ENCODE peak calls at places on chromosomes 3 and 15, in six cellular contexts. G, U, H, M, B and O are unnamed samples.

GRCh38 chr15:94083467-94083991 is 147.8 kb upstream of the MCTP2 start:
- DNase-seq in U (no peak), M (no peak), B (no peak), H (no peak), G (no peak), O (no peak)

GRCh38 chr15:77859491-77860060 is 217.9 kb downstream of the TBC1D2B start:
- DNase-seq in B (no peak), G (no peak), M (peak; percentile 85), H (no peak), U (peak; percentile 22), O (no peak)

GRCh38 chr3:196144383-196145105 is 62.7 kb upstream of the TFRC start:
- DNase-seq in G (no peak), M (no peak), H (no peak), B (peak; percentile 11), U (no peak), O (no peak)

GRCh38 chr15:62254137-62254934 is 89.3 kb upstream of the C2CD4B start:
- DNase-seq in M (peak; percentile 87), B (peak; percentile 8), H (peak; percentile 55), U (peak; percentile 77), G (peak; percentile 46), O (no peak)

GRCh38 chr3:44065311-44065710 is 176.4 kb upstream of the TOPAZ1 start:
- DNase-seq in H (no peak), G (no peak), B (no peak), U (no peak), M (no peak), O (no peak)

GRCh38 chr3:126202281-126203079 is 22.1 kb upstream of the ALDH1L1 start:
- DNase-seq in B (no peak), G (no peak), H (no peak), U (no peak), M (no peak), O (no peak)

GRCh38 chr15:63491979-63492378 is 12.4 kb upstream of the USP3 start:
- DNase-seq in G (no peak), U (no peak), M (no peak), B (no peak), H (no peak), O (no peak)

GRCh38 chr3:169345662-169346331 is 317.7 kb downstream of the MECOM start:
- DNase-seq in H (no peak), U (no peak), G (no peak), B (no peak), M (peak; percentile 16), O (no peak)

GRCh38 chr3:28317438-28318022 is 31.0 kb upstream of the ZCWPW2 start:
- DNase-seq in U (no peak), H (peak; percentile 9), G (no peak), M (peak; percentile 26), B (no peak), O (no peak)

GRCh38 chr3:55571913-55572312 is 84.8 kb upstream of the WNT5A start:
- DNase-seq in M (peak; percentile 36), G (no peak), U (peak; percentile 54), H (no peak), B (no peak), O (no peak)

GRCh38 chr15:25072857-25073476 is 118.2 kb downstream of the SNRPN start:
- DNase-seq in B (no peak), U (no peak), M (no peak), G (no peak), H (no peak), O (no peak)
- TF ChIP-seq CTCF in B (no peak), U (no peak), M (no peak), G (no peak), H (no peak), O (no peak)

GRCh38 chr3:24639061-24639460 is 144.4 kb upstream of the THRB start:
- DNase-seq in M (no peak), U (no peak), G (no peak), H (no peak), B (no peak), O (no peak)

GRCh38 chr3:24639640-24640329 is 145.1 kb upstream of the THRB start:
- DNase-seq in G (no peak), B (no peak), H (no peak), M (no peak), U (no peak), O (no peak)

GRCh38 chr3:24641628-24642027 is 147.0 kb upstream of the THRB start:
- DNase-seq in M (no peak), B (no peak), G (no peak), H (no peak), U (no peak), O (no peak)

GRCh38 chr3:24645047-24645446 is 150.4 kb upstream of the THRB start:
- DNase-seq in B (no peak), H (no peak), U (no peak), M (no peak), G (no peak), O (no peak)

DNA sequence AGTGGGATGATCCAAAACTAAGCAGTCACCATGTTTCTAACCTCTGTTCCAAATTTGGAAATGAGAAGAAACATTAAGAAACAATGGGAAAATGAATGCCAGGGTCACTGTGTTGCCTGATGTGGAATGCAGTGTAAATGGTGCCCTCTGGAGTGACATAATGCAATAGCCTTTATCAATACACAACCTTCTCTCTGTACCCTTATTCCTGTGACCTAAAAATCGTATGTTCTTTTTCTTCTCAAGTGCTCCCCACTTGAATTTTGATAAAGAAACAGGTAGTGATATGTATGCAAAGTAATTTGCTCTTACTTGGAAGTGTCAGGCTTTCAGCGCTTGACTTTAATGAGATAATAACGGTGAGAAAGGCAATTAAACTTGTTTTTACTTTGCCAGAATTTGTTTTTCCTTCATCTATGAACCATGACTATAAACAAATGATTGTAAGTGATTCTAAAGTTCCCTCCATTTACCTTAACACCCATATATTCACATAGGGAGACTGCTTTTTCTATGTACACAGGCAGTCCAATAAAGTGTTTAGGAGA is 145.8 kb upstream of the THRB start:
- DNase-seq in M (peak; percentile 37), H (no peak), U (no peak), B (no peak), G (no peak), O (no peak)
- TF ChIP-seq CTCF in M (no peak), H (no peak), U (peak; percentile 35), B (no peak), G (no peak), O (peak; percentile 4)

GRCh38 chr3:14548321-14548729 is 8.2 kb upstream of the GRIP2 start:
- DNase-seq in M (peak; percentile 77), H (peak; percentile 78), B (peak; percentile 3), U (peak; percentile 88), G (no peak), O (no peak)
- TF ChIP-seq CTCF in M (peak; percentile 31), H (peak; percentile 62), B (peak; percentile 25), U (peak; percentile 78), G (peak; percentile 80), O (peak; percentile 38)

GRCh38 chr3:127860223-127860622 is 37.9 kb upstream of the MGLL start:
- DNase-seq in G (no peak), B (no peak), U (no peak), M (no peak), H (no peak), O (no peak)

GRCh38 chr3:127867986-127868385 is 45.7 kb upstream of the MGLL start:
- DNase-seq in U (no peak), B (no peak), M (no peak), H (no peak), G (no peak), O (no peak)

GRCh38 chr3:127867412-127867811 is 45.1 kb upstream of the MGLL start:
- DNase-seq in H (no peak), G (no peak), M (no peak), U (no peak), B (no peak), O (no peak)

GRCh38 chr3:127865941-127866340 is 43.6 kb upstream of the MGLL start:
- DNase-seq in H (no peak), M (no peak), B (no peak), U (no peak), G (no peak), O (no peak)
- TF ChIP-seq CTCF in H (no peak), M (no peak), B (no peak), U (no peak), G (no peak), O (no peak)